ENCODE peak calls at places on chromosomes 5 and 9, in six cellular contexts. F is upper lobe of right lung, T is cardiac muscle cell, P is endothelial cell, X is mammary epithelial cell, J is MM.1S. R is an unnamed sample.
A peak's percentile ranks its signal among the peaks of the same experiment; 100 is the strongest.

GRCh38 chr9:108867829-108868228 is 5.8 kb downstream of the ACTL7A start:
- DNase-seq in X (no peak), F (no peak), P (no peak), J (no peak), T (no peak), R (no peak)

GRCh38 chr9:137892424-137893191 is 15.0 kb downstream of the CACNA1B start:
- DNase-seq in P (no peak), J (no peak), F (peak; percentile 54), T (no peak), X (no peak), R (no peak)

GRCh38 chr9:118882674-118883073 is 486.6 kb downstream of the BRINP1 start:
- DNase-seq in P (no peak), T (no peak), F (no peak), X (peak; percentile 14), J (no peak), R (no peak)

GRCh38 chr5:178866946-178867345 is 7.2 kb downstream of the ZNF354B start:
- DNase-seq in T (peak; percentile 4), F (no peak), J (no peak), P (no peak), X (no peak), R (no peak)

GRCh38 chr9:93967020-93967803 is 12.1 kb upstream of the BARX1 start:
- DNase-seq in X (no peak), F (no peak), J (no peak), P (no peak), T (no peak), R (no peak)

GRCh38 chr5:167057665-167058064 is 1233.8 kb upstream of the WWC1 start:
- DNase-seq in F (no peak), T (peak; percentile 80), P (no peak), X (no peak), J (no peak), R (no peak)

GRCh38 chr9:98861881-98862501 is 54.5 kb downstream of the GALNT12 start:
- DNase-seq in T (peak; percentile 77), F (no peak), J (no peak), X (peak; percentile 80), P (no peak), R (no peak)

GRCh38 chr9:136493567-136493971 is 10.7 kb upstream of the SEC16A start:
- DNase-seq in X (no peak), P (no peak), J (no peak), T (no peak), F (no peak), R (no peak)

GRCh38 chr9:4116708-4117460 is 183.0 kb downstream of the GLIS3 start:
- DNase-seq in X (no peak), J (no peak), T (peak; percentile 71), F (no peak), P (no peak), R (no peak)

GRCh38 chr5:2995035-2995434 is 243.6 kb upstream of the IRX2 start:
- DNase-seq in J (no peak), T (no peak), X (no peak), P (no peak), F (no peak), R (no peak)

GRCh38 chr9:17862081-17862480 is 283.2 kb downstream of the SH3GL2 start:
- DNase-seq in X (no peak), P (no peak), F (no peak), T (no peak), J (no peak), R (no peak)

GRCh38 chr5:56676091-56676768 is 139.1 kb upstream of the MAP3K1 start:
- DNase-seq in T (no peak), F (no peak), X (peak; percentile 92), P (no peak), J (no peak), R (no peak)

GRCh38 chr5:25553082-25553481 is 908.3 kb upstream of the CDH10 start:
- DNase-seq in P (no peak), J (no peak), T (no peak), F (no peak), X (no peak), R (no peak)

GRCh38 chr5:40485021-40485998 is 194.4 kb upstream of the PTGER4 start:
- DNase-seq in X (no peak), F (no peak), J (no peak), T (no peak), P (no peak), R (peak; percentile 18)

GRCh38 chr9:87742813-87743428 is 17.0 kb downstream of the CTSL start:
- DNase-seq in J (no peak), P (no peak), F (no peak), X (peak; percentile 58), T (no peak), R (no peak)

GRCh38 chr9:21801683-21802417 is 586 bp upstream of the MTAP start:
- DNase-seq in X (peak; percentile 88), T (peak; percentile 90), F (peak; percentile 89), J (peak; percentile 8), P (peak; percentile 65), R (peak; percentile 26)

DNA sequence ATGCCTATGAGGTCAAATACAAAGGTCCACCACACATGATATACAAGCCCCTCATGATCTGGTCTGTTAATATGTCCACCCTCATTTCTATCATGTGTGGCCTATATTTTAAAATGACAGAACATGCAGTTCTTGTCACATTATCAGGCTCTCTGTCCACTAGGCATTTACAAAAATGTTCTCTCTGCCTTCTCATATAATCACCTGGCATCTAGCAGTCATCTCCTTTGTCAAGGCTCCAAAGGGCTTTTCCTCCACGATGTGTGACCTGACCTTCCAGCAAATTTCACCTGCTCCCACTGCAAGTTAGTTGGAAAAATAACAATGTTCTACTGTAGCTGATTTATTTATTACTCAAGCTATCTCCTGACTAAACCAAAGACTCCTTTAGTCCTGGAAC is 82.9 kb downstream of the DPYSL3 start:
- DNase-seq in T (no peak), J (no peak), F (no peak), P (no peak), X (no peak), R (no peak)
- TF ChIP-seq CTCF in T (no peak), J (no peak), F (no peak), P (no peak), X (no peak), R (no peak)

GRCh38 chr9:19371942-19372341 is 8.1 kb downstream of the RPS6 start:
- DNase-seq in T (no peak), F (no peak), J (no peak), P (no peak), X (no peak), R (no peak)
- TF ChIP-seq CTCF in T (no peak), F (no peak), J (no peak), P (no peak), X (no peak), R (no peak)

GRCh38 chr5:170484847-170485605 is 18.8 kb upstream of the KCNIP1 start:
- DNase-seq in T (no peak), F (no peak), J (no peak), P (no peak), X (no peak), R (no peak)

GRCh38 chr5:170484459-170484831 is 19.4 kb upstream of the KCNIP1 start:
- DNase-seq in P (no peak), T (no peak), F (no peak), J (no peak), X (no peak), R (no peak)

GRCh38 chr5:170482511-170482910 is 21.3 kb upstream of the KCNIP1 start:
- DNase-seq in F (no peak), T (no peak), J (no peak), X (no peak), P (no peak), R (no peak)

GRCh38 chr5:170485606-170485911 is 18.3 kb upstream of the KCNIP1 start:
- DNase-seq in J (no peak), X (no peak), T (no peak), P (no peak), F (no peak), R (no peak)

DNA sequence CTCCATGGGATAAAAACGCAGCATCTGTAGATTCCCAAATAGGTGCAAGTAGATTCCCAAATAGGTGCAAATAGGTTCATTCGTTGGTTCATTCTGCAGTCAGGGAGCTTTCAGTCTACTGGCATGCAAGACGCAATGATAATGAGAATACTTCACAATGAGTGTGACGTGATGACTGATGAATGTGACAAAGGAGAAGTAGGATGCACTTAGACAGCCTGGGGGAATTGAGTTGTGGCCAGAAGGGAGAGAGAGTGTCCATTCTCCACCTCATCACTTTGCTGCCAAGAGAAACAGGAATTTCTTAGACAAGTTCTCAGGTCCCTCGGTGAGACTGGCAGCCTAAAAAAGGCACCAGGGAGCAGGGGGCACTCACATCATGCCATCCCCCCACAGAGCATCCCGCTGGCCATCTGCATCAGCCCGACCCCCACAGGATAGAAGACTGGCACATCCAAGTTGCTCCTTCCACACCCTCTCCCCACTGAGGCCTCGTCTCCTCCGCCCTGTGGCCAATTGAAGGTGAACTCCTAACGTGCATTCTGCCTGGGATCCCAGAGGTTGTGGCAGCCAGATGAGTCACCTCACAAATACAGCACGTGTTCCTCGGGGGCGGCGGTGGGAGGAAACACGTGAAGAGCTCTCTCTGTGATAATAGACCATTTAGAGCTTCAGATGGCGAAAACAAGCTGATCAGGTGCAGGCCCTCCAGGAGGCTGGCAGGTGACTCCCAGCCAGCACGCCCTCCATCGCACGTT is 19.9 kb upstream of the KCNIP1 start:
- DNase-seq in X (peak; percentile 55), P (no peak), F (no peak), T (peak; percentile 37), J (no peak), R (no peak)
- TF ChIP-seq CTCF in X (peak; percentile 2), P (no peak), F (no peak), T (no peak), J (no peak), R (no peak)

DNA sequence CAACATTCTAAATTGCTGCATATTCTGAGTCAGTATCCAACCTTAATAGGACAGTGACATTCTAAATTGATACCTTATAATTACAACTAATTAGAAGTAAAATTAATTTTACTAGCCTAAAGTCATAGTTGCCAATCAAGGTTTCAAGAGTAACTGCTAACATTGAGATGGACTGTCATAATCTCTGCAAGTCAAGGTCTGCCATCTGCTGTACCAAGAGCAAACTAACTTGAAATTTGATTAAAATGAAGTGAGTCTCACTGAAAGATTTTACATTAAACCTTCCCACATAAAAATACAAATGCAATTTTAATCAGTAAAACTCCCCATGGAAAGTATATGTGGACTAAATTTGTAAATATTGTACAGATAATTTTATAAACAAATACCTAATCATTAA is 235.3 kb downstream of the PRDM9 start:
- DNase-seq in X (no peak), J (no peak), F (no peak), T (peak; percentile 0), P (no peak), R (no peak)
- TF ChIP-seq CTCF in X (peak; percentile 45), J (no peak), F (no peak), T (no peak), P (no peak), R (no peak)

DNA sequence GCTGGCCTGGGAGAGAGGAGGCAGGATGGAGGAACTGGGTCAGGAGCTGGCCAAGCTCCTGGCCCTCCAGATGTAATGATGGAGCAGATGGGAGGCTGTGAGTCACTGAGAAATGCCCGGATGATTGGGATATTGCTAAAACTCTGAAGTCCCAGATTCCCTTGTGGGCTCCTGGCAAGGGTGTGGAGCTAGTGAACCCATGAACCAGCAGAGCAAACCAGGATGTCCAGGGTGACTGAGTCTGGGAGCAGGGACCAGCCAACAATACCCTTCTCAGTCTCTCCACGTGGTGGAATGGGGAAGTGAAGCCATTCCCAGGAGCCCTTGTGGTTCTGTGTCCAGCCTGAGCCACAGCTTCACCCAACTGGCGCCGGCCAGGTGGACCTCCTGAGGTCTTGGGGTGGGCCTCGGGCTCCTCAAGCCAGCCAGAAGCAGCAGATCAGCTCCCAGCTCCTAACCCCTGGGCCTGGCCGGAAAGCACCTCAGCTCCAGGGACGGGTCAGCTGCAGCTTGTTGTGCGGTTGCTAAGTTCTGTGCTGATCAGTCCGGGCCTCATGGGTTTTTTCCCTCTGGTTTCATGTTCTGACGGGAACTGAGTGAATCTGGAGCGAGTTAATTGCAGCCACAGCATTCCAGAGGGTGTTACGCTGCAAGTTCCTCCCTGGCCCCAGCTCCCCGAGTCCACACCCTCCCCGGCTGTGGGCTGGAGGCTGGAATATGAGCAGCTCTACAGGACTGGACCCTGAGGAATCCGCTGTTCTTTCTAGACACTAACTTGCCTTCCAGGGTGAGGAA is 37.6 kb downstream of the DUSP1 start:
- DNase-seq in X (peak; percentile 100), T (peak; percentile 98), P (no peak), J (no peak), F (peak; percentile 84), R (no peak)
- TF ChIP-seq CTCF in X (no peak), T (no peak), P (no peak), J (no peak), F (no peak), R (no peak)